ENCODE peak calls at places on chromosomes 4 and X, in nine cellular contexts. S is kidney tubule cell; I is IMR-90; Q is smooth muscle cell of the brain vasculature; C is substantia nigra; P is colonic mucosa; R is stimulated activated CD8-positive, alpha-beta memory T cell treated with anti-CD3 and anti-CD28 coated beads, Interleukin-15, amount 100 ng/mL, for 4 hours; K is Jurkat, Clone E6-1; H is GM13976. V is an unnamed sample.
A peak's percentile ranks its signal among the peaks of the same experiment; 100 is the strongest.

GRCh38 chrX:151370906-151371305 is 26.1 kb upstream of the VMA21 start:
- DNase-seq in P (no peak), Q (no peak), R (no peak), K (no peak), C (no peak), H (no peak), S (no peak), I (no peak), V (no peak)

GRCh38 chrX:43002526-43003203 is 224.7 kb upstream of the PPP1R2C start:
- DNase-seq in P (no peak), R (no peak), C (no peak), S (peak; percentile 51), K (no peak), Q (no peak), H (peak; percentile 5), I (no peak), V (no peak)

GRCh38 chr4:95693594-95693993 is 144.8 kb upstream of the UNC5C start:
- DNase-seq in S (peak; percentile 38), K (peak; percentile 31), R (no peak), I (peak; percentile 0), P (no peak), C (no peak), H (no peak), Q (no peak), V (no peak)

GRCh38 chr4:26001816-26002215 is 87.8 kb downstream of the SMIM20 start:
- DNase-seq in H (no peak), S (no peak), C (no peak), Q (no peak), R (no peak), P (no peak), K (no peak), I (no peak), V (no peak)

GRCh38 chrX:119880552-119881437 is 9.2 kb downstream of the NDUFA1 start:
- DNase-seq in K (peak; percentile 57), R (no peak), H (peak; percentile 60), I (peak; percentile 63), Q (no peak), P (peak; percentile 24), C (no peak), S (peak; percentile 58), V (peak; percentile 55)

GRCh38 chrX:153845842-153846241 is 15.5 kb upstream of the PDZD4 start:
- DNase-seq in S (no peak), P (no peak), K (no peak), I (no peak), Q (no peak), C (no peak), R (no peak), H (no peak), V (no peak)

GRCh38 chrX:84188320-84188834 is 378 bp upstream of the RPS6KA6 start:
- DNase-seq in K (no peak), H (peak; percentile 45), I (peak; percentile 64), S (peak; percentile 64), Q (no peak), C (peak; percentile 9), R (no peak), P (peak; percentile 53), V (peak; percentile 39)

GRCh38 chrX:136814847-136815634 is 34.3 kb upstream of the ARHGEF6 start:
- DNase-seq in P (no peak), C (no peak), K (no peak), I (no peak), Q (no peak), R (no peak), S (no peak), H (no peak), V (no peak)

GRCh38 chrX:134753185-134754008 is 95.1 kb upstream of the PLAC1 start:
- DNase-seq in Q (no peak), P (no peak), C (no peak), R (no peak), H (no peak), K (no peak), I (peak; percentile 65), S (peak; percentile 54), V (no peak)

GRCh38 chr4:120874792-120875774 is 47.4 kb downstream of the PRDM5 start:
- DNase-seq in I (no peak), C (no peak), Q (no peak), R (no peak), K (no peak), S (no peak), H (no peak), P (no peak), V (no peak)

GRCh38 chr4:158255727-158256324 is 45.5 kb downstream of the TMEM144 start:
- DNase-seq in I (peak; percentile 70), R (no peak), P (no peak), C (no peak), Q (peak; percentile 26), H (no peak), S (peak; percentile 54), K (peak; percentile 15), V (peak; percentile 50)

GRCh38 chrX:119391279-119391678 is 7.9 kb upstream of the SLC25A43 start:
- DNase-seq in P (peak; percentile 61), Q (no peak), H (peak; percentile 37), R (no peak), I (peak; percentile 25), C (no peak), S (peak; percentile 16), K (peak; percentile 32), V (peak; percentile 77)

GRCh38 chrX:134525086-134525792 is 65.3 kb downstream of the HPRT1 start:
- DNase-seq in S (no peak), P (no peak), R (no peak), I (peak; percentile 59), C (no peak), H (no peak), K (no peak), Q (no peak), V (no peak)

V was measured in small intestine.